ENCODE peak calls at places on chromosomes 1 and 21, in five cellular contexts. One of them, this sample, is unnamed. For H3K4me1, the result is how much of the 10 kb centered on the place peaks cover.

GRCh38 chr1:224358288-224358687 is 1.6 kb downstream of the CNIH4 start:
- DNase-seq in IMR-90: no peak
- DNase-seq in tibial artery: no peak
- DNase-seq in Peyer's patch: no peak
- DNase-seq in fibroblast of lung: no peak
- DNase-seq in this sample: no peak

GRCh38 chr1:24424990-24425389 is 9.4 kb downstream of the NIPAL3 start:
- DNase-seq in IMR-90: no peak
- DNase-seq in tibial artery: no peak
- DNase-seq in Peyer's patch: no peak
- DNase-seq in fibroblast of lung: no peak
- DNase-seq in this sample: no peak

GRCh38 chr1:1748686-1749321 is 24.6 kb upstream of the CDK11A start:
- DNase-seq in IMR-90: no peak
- DNase-seq in tibial artery: no peak
- DNase-seq in Peyer's patch: no peak
- DNase-seq in fibroblast of lung: no peak
- DNase-seq in this sample: no peak

GRCh38 chr1:47710075-47711071 is 272.5 kb downstream of the FOXD2 start:
- DNase-seq in IMR-90: peak
- DNase-seq in tibial artery: peak
- DNase-seq in Peyer's patch: peak
- DNase-seq in fibroblast of lung: peak
- DNase-seq in this sample: peak

GRCh38 chr1:241715956-241716355 is 63.9 kb downstream of the WDR64 start:
- DNase-seq in IMR-90: no peak
- DNase-seq in tibial artery: no peak
- DNase-seq in Peyer's patch: no peak
- DNase-seq in fibroblast of lung: peak
- DNase-seq in this sample: no peak

GRCh38 chr1:172670791-172671190 is 11.9 kb downstream of the FASLG start:
- DNase-seq in IMR-90: no peak
- DNase-seq in tibial artery: no peak
- DNase-seq in Peyer's patch: no peak
- DNase-seq in fibroblast of lung: no peak
- DNase-seq in this sample: no peak

GRCh38 chr1:241640867-241641542 is 836 bp upstream of the CHML start:
- DNase-seq in IMR-90: no peak
- DNase-seq in tibial artery: no peak
- DNase-seq in Peyer's patch: peak
- DNase-seq in fibroblast of lung: no peak
- DNase-seq in this sample: no peak

GRCh38 chr21:36385233-36385908 is at the start of gene CHAF1B:
- DNase-seq in IMR-90: peak
- DNase-seq in tibial artery: peak
- DNase-seq in Peyer's patch: peak
- DNase-seq in fibroblast of lung: peak
- DNase-seq in this sample: peak

GRCh38 chr1:151619489-151620093 is 7.7 kb downstream of the SNX27 start:
- DNase-seq in IMR-90: peak
- DNase-seq in tibial artery: no peak
- DNase-seq in Peyer's patch: no peak
- DNase-seq in fibroblast of lung: peak
- DNase-seq in this sample: no peak

GRCh38 chr1:181479137-181479745 is 4.1 kb upstream of the CACNA1E start:
- DNase-seq in IMR-90: peak
- DNase-seq in tibial artery: no peak
- DNase-seq in Peyer's patch: peak
- DNase-seq in fibroblast of lung: peak
- DNase-seq in this sample: no peak

GRCh38 chr1:95451054-95451453 is 217.0 kb downstream of the RWDD3 start:
- DNase-seq in IMR-90: no peak
- DNase-seq in tibial artery: no peak
- DNase-seq in Peyer's patch: no peak
- DNase-seq in fibroblast of lung: no peak
- DNase-seq in this sample: no peak

GRCh38 chr21:43369124-43369523 is 57.8 kb downstream of the SIK1 start:
- DNase-seq in IMR-90: peak
- DNase-seq in tibial artery: no peak
- DNase-seq in Peyer's patch: no peak
- DNase-seq in fibroblast of lung: no peak
- DNase-seq in this sample: no peak

GRCh38 chr1:27868932-27869718 is 3.2 kb upstream of the THEMIS2 start:
- DNase-seq in IMR-90: no peak
- DNase-seq in tibial artery: no peak
- DNase-seq in Peyer's patch: peak
- DNase-seq in fibroblast of lung: no peak
- DNase-seq in this sample: peak

GRCh38 chr1:68293609-68294353 is 61.5 kb upstream of the WLS start:
- DNase-seq in IMR-90: peak
- DNase-seq in tibial artery: no peak
- DNase-seq in Peyer's patch: no peak
- DNase-seq in fibroblast of lung: peak
- DNase-seq in this sample: no peak

GRCh38 chr1:68293122-68293521 is 60.8 kb upstream of the WLS start:
- DNase-seq in IMR-90: no peak
- DNase-seq in tibial artery: no peak
- DNase-seq in Peyer's patch: no peak
- DNase-seq in fibroblast of lung: no peak
- DNase-seq in this sample: no peak

GRCh38 chr1:68291763-68292384 is 59.6 kb upstream of the WLS start:
- DNase-seq in IMR-90: peak
- DNase-seq in tibial artery: no peak
- DNase-seq in Peyer's patch: no peak
- DNase-seq in fibroblast of lung: peak
- DNase-seq in this sample: no peak

DNA sequence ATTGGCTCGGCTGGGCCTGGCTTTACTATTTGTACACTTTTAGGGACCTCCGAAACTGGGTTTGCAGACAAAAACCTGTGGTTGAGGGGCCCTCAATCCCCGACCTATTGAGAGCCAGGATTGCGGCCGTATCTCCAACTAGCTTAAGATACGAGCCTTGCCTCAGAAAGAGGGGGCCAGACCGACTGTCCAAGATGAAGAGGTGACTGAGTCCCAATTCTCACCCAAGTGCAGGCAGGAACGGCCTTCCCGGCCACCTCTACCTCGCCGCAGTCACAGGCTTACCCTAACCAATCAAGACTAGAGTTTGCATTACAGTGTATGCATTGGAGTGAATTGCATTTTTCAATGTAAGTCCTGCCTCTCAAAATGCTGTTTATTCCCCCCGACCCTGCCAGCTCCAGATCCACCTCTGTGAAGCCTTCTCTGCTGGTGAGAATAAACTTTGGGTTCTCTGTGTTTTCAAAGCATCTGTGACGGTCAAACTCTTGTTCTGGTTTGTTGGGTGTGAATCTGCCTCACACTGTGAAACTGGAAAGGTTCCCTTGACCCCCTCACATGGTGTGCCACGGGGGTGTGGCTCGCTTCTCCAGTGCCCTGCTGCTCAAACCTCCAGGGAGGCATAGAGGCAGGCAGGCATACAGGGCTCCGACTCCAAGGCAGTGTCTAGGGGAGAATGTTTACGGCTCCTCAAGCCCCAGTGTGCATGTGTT is 62.2 kb upstream of the WLS start:
- DNase-seq in IMR-90: no peak
- DNase-seq in tibial artery: no peak
- DNase-seq in Peyer's patch: no peak
- DNase-seq in fibroblast of lung: no peak
- DNase-seq in this sample: no peak
- H3K4me3 ChIP-seq in IMR-90: no peak
- H3K4me3 ChIP-seq in tibial artery: peak
- H3K4me3 ChIP-seq in Peyer's patch: no peak
- H3K4me3 ChIP-seq in fibroblast of lung: no peak
- H3K4me3 ChIP-seq in this sample: no peak

GRCh38 chr1:214449371-214449770 is 102.0 kb downstream of the PTPN14 start:
- DNase-seq in IMR-90: no peak
- DNase-seq in tibial artery: no peak
- DNase-seq in Peyer's patch: no peak
- DNase-seq in fibroblast of lung: no peak
- DNase-seq in this sample: no peak
- H3K4me1 ChIP-seq in IMR-90: under half
- H3K4me1 ChIP-seq in tibial artery: under half
- H3K4me1 ChIP-seq in Peyer's patch: under half
- H3K4me1 ChIP-seq in fibroblast of lung: under half
- H3K4me1 ChIP-seq in this sample: under half

GRCh38 chr1:21868482-21868881 is 56.4 kb downstream of the LDLRAD2 start:
- DNase-seq in IMR-90: no peak
- DNase-seq in tibial artery: no peak
- DNase-seq in Peyer's patch: no peak
- DNase-seq in fibroblast of lung: no peak
- DNase-seq in this sample: no peak
- TF ChIP-seq CTCF in IMR-90: no peak
- TF ChIP-seq CTCF in tibial artery: no peak
- TF ChIP-seq CTCF in Peyer's patch: no peak
- TF ChIP-seq CTCF in fibroblast of lung: no peak
- TF ChIP-seq CTCF in this sample: no peak

GRCh38 chr1:41741244-41741643 is 177.5 kb downstream of the HIVEP3 start:
- DNase-seq in IMR-90: no peak
- DNase-seq in tibial artery: no peak
- DNase-seq in Peyer's patch: no peak
- DNase-seq in fibroblast of lung: no peak
- DNase-seq in this sample: no peak

GRCh38 chr1:41740630-41741239 is 178.0 kb downstream of the HIVEP3 start:
- DNase-seq in IMR-90: no peak
- DNase-seq in tibial artery: no peak
- DNase-seq in Peyer's patch: no peak
- DNase-seq in fibroblast of lung: no peak
- DNase-seq in this sample: no peak

GRCh38 chr1:41743361-41743760 is 175.4 kb downstream of the HIVEP3 start:
- DNase-seq in IMR-90: peak
- DNase-seq in tibial artery: no peak
- DNase-seq in Peyer's patch: no peak
- DNase-seq in fibroblast of lung: peak
- DNase-seq in this sample: no peak

GRCh38 chr1:41742219-41742618 is 176.5 kb downstream of the HIVEP3 start:
- DNase-seq in IMR-90: peak
- DNase-seq in tibial artery: no peak
- DNase-seq in Peyer's patch: no peak
- DNase-seq in fibroblast of lung: peak
- DNase-seq in this sample: no peak

GRCh38 chr1:41745022-41745421 is 173.7 kb downstream of the HIVEP3 start:
- DNase-seq in IMR-90: no peak
- DNase-seq in tibial artery: no peak
- DNase-seq in Peyer's patch: no peak
- DNase-seq in fibroblast of lung: no peak
- DNase-seq in this sample: no peak
- H3K4me3 ChIP-seq in IMR-90: no peak
- H3K4me3 ChIP-seq in tibial artery: no peak
- H3K4me3 ChIP-seq in Peyer's patch: no peak
- H3K4me3 ChIP-seq in fibroblast of lung: no peak
- H3K4me3 ChIP-seq in this sample: no peak

GRCh38 chr1:90919900-90920299 is 101.9 kb downstream of the ZNF644 start:
- DNase-seq in IMR-90: peak
- DNase-seq in tibial artery: no peak
- DNase-seq in Peyer's patch: no peak
- DNase-seq in fibroblast of lung: no peak
- DNase-seq in this sample: no peak

GRCh38 chr1:90922996-90923395 is 98.8 kb downstream of the ZNF644 start:
- DNase-seq in IMR-90: no peak
- DNase-seq in tibial artery: no peak
- DNase-seq in Peyer's patch: no peak
- DNase-seq in fibroblast of lung: no peak
- DNase-seq in this sample: no peak

GRCh38 chr1:90919190-90919719 is 102.6 kb downstream of the ZNF644 start:
- DNase-seq in IMR-90: no peak
- DNase-seq in tibial artery: no peak
- DNase-seq in Peyer's patch: no peak
- DNase-seq in fibroblast of lung: no peak
- DNase-seq in this sample: no peak

GRCh38 chr1:90924982-90925381 is 96.9 kb downstream of the ZNF644 start:
- DNase-seq in IMR-90: peak
- DNase-seq in tibial artery: no peak
- DNase-seq in Peyer's patch: no peak
- DNase-seq in fibroblast of lung: no peak
- DNase-seq in this sample: no peak

DNA sequence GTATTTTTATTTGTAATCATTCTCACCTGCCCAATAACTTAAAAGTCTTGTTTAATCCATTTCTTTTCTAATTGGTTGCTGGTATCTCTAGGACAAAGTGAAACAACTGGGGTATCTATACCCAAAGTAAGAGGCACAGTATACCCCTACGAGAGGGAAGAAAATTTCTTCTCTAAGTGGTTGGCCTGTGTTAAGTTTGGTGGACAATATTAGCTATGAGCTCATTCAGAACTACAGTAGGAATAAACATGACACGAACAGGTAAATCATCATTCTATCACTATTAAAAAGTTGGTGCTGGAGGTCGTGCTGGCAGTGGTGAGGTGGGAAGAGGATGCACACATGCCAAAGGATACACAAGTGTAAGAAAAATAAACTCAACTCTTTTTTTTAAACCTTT is 99.6 kb downstream of the ZNF644 start:
- DNase-seq in IMR-90: no peak
- DNase-seq in tibial artery: no peak
- DNase-seq in Peyer's patch: no peak
- DNase-seq in fibroblast of lung: no peak
- DNase-seq in this sample: no peak
- H3K4me1 ChIP-seq in IMR-90: under half
- H3K4me1 ChIP-seq in tibial artery: under half
- H3K4me1 ChIP-seq in Peyer's patch: under half
- H3K4me1 ChIP-seq in fibroblast of lung: under half
- H3K4me1 ChIP-seq in this sample: half or more

GRCh38 chr1:237953238-237953637 is 62.5 kb upstream of the ZP4 start:
- DNase-seq in IMR-90: no peak
- DNase-seq in tibial artery: no peak
- DNase-seq in Peyer's patch: no peak
- DNase-seq in fibroblast of lung: no peak
- DNase-seq in this sample: no peak
- TF ChIP-seq CTCF in IMR-90: no peak
- TF ChIP-seq CTCF in tibial artery: no peak
- TF ChIP-seq CTCF in Peyer's patch: no peak
- TF ChIP-seq CTCF in fibroblast of lung: no peak
- TF ChIP-seq CTCF in this sample: no peak

DNA sequence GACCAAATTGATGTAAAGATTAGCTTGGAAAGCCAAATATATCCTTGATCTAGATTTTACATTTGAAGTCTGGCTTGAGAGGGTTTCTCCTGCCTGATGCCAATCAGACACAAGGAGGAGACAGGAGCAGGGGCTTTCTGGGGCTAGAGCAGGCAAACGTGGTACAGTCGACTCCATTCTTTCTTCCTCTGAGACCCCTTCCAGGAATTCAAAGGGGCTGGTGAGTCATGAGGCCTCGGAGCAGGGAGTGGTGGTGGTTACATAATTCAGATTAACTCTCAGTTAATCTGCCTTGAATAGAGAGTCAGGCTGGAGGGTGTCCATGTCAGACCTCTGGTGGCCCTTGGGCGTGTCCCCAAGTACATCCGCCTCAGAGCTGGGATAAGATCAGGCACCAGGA is 4.8 kb downstream of the AJAP1 start:
- DNase-seq in IMR-90: no peak
- DNase-seq in tibial artery: no peak
- DNase-seq in Peyer's patch: no peak
- DNase-seq in fibroblast of lung: no peak
- DNase-seq in this sample: no peak
- H3K4me3 ChIP-seq in IMR-90: no peak
- H3K4me3 ChIP-seq in tibial artery: no peak
- H3K4me3 ChIP-seq in Peyer's patch: no peak
- H3K4me3 ChIP-seq in fibroblast of lung: no peak
- H3K4me3 ChIP-seq in this sample: no peak

This sample was measured in sigmoid colon.